ENCODE peak calls at places on chromosomes 3 and 15, in seven cellular contexts. P is T-helper 17 cell; T is CD4-positive, CD25-positive, alpha-beta regulatory T cell; Z is right lobe of liver; J is activated naive CD4-positive, alpha-beta T cell; M is T-helper 2 cell treated with Interferon-gamma antibody and Interleukin-4, amounts not matched to agents 5 μg/mL and 100 μg/mL, for 36 hours; X is pancreas. Y is an unnamed sample.

GRCh38 chr3:38627956-38628355 is 21.5 kb downstream of the SCN5A start:
- DNase-seq in P (no peak), T (no peak), Z (no peak), J (no peak), M (no peak), X (no peak), Y (peak; percentile 26)

GRCh38 chr3:63076357-63076756 is 201.1 kb upstream of the CADPS start:
- DNase-seq in P (no peak), T (no peak), Z (no peak), J (no peak), M (no peak), X (no peak), Y (peak; percentile 13)

GRCh38 chr3:5002174-5002870 is 23.1 kb downstream of the BHLHE40 start:
- DNase-seq in P (peak; percentile 24), T (no peak), Z (no peak), J (no peak), M (peak; percentile 82), X (no peak), Y (no peak)

GRCh38 chr15:78766041-78766440 is 45.2 kb downstream of the ADAMTS7 start:
- DNase-seq in P (no peak), T (no peak), Z (no peak), J (no peak), M (no peak), X (peak; percentile 47), Y (no peak)

GRCh38 chr3:53534996-53535395 is 40.6 kb downstream of the CACNA1D start:
- DNase-seq in P (no peak), T (no peak), Z (no peak), J (no peak), M (no peak), X (no peak), Y (no peak)

GRCh38 chr3:113747719-113748046 is 848 bp downstream of the ATP6V1A start:
- DNase-seq in P (no peak), T (no peak), Z (no peak), J (no peak), M (peak; percentile 71), X (no peak), Y (peak; percentile 46)

GRCh38 chr3:48446425-48447193 is at the start of gene ATRIP:
- DNase-seq in P (peak; percentile 79), T (peak; percentile 84), Z (peak; percentile 92), J (peak; percentile 76), M (peak; percentile 93), X (peak; percentile 96), Y (peak; percentile 86)

GRCh38 chr3:127389913-127390312 is 102.1 kb upstream of the PRR20G start:
- DNase-seq in P (no peak), T (no peak), Z (no peak), J (no peak), M (no peak), X (no peak), Y (no peak)

GRCh38 chr15:56342653-56343052 is 22.6 kb upstream of the TEX9 start:
- DNase-seq in P (no peak), T (no peak), Z (no peak), J (no peak), M (no peak), X (no peak), Y (peak; percentile 81)

GRCh38 chr15:62138124-62138523 is 27.0 kb downstream of the C2CD4B start:
- DNase-seq in P (no peak), T (no peak), Z (no peak), J (no peak), M (no peak), X (no peak), Y (no peak)

GRCh38 chr3:149610351-149611105 is 47.3 kb downstream of the WWTR1 start:
- DNase-seq in P (no peak), T (no peak), Z (no peak), J (no peak), M (no peak), X (no peak), Y (no peak)

GRCh38 chr3:116863842-116864626 is 154.5 kb downstream of the TUSC7 start:
- DNase-seq in P (no peak), T (no peak), Z (no peak), J (no peak), M (no peak), X (no peak), Y (peak; percentile 50)

GRCh38 chr15:45200799-45201556 is 13.2 kb upstream of the SHF start:
- DNase-seq in P (peak; percentile 59), T (no peak), Z (peak; percentile 78), J (peak; percentile 66), M (peak; percentile 81), X (peak; percentile 91), Y (peak; percentile 77)

GRCh38 chr15:99604865-99605264 is 39.1 kb downstream of the MEF2A start:
- DNase-seq in P (no peak), T (no peak), Z (no peak), J (no peak), M (no peak), X (no peak), Y (no peak)

GRCh38 chr3:78994174-78995027 is 773.4 kb downstream of the ROBO1 start:
- DNase-seq in P (no peak), T (no peak), Z (no peak), J (no peak), M (no peak), X (no peak), Y (peak; percentile 39)

GRCh38 chr15:87155771-87156170 is 1076.1 kb downstream of the AGBL1 start:
- DNase-seq in P (no peak), T (no peak), Z (no peak), J (no peak), M (no peak), X (no peak), Y (no peak)

GRCh38 chr15:74651251-74651741 is 35.7 kb downstream of the CLK3 start:
- DNase-seq in P (no peak), T (no peak), Z (no peak), J (no peak), M (no peak), X (no peak), Y (peak; percentile 91)

GRCh38 chr3:172152869-172153268 is 113.5 kb downstream of the FNDC3B start:
- DNase-seq in P (no peak), T (no peak), Z (peak; percentile 18), J (no peak), M (no peak), X (no peak), Y (no peak)

GRCh38 chr3:12862387-12862786 is 21.0 kb upstream of the RPL32 start:
- DNase-seq in P (no peak), T (no peak), Z (no peak), J (no peak), M (no peak), X (no peak), Y (no peak)

GRCh38 chr15:67148196-67148701 is 82.8 kb downstream of the SMAD3 start:
- DNase-seq in P (no peak), T (no peak), Z (no peak), J (no peak), M (no peak), X (no peak), Y (peak; percentile 59)

GRCh38 chr15:64803526-64803925 is 21.9 kb downstream of the PIF1 start:
- DNase-seq in P (no peak), T (no peak), Z (no peak), J (no peak), M (no peak), X (no peak), Y (no peak)

GRCh38 chr15:36434160-36434559 is 145.3 kb upstream of the CDIN1 start:
- DNase-seq in P (no peak), T (no peak), Z (no peak), J (no peak), M (no peak), X (no peak), Y (no peak)

GRCh38 chr3:42692667-42693529 is 7.6 kb downstream of the KLHL40 start:
- DNase-seq in P (no peak), T (no peak), Z (no peak), J (no peak), M (no peak), X (no peak), Y (no peak)

GRCh38 chr3:142288032-142288638 is 62.8 kb upstream of the GK5 start:
- DNase-seq in P (no peak), T (no peak), Z (no peak), J (no peak), M (no peak), X (no peak), Y (no peak)

GRCh38 chr3:53821631-53822068 is 24.6 kb downstream of the CHDH start:
- DNase-seq in P (no peak), T (no peak), Z (no peak), J (no peak), M (no peak), X (peak; percentile 32), Y (no peak)

GRCh38 chr15:100880139-100880896 is 687 bp downstream of the ALDH1A3 start:
- DNase-seq in P (no peak), T (no peak), Z (no peak), J (no peak), M (no peak), X (peak; percentile 55), Y (no peak)

GRCh38 chr15:63048986-63049665 is 6.6 kb downstream of the TPM1 start:
- DNase-seq in P (no peak), T (peak; percentile 36), Z (peak; percentile 66), J (no peak), M (peak; percentile 31), X (peak; percentile 75), Y (peak; percentile 59)

GRCh38 chr3:7573330-7573729 is 712.4 kb downstream of the GRM7 start:
- DNase-seq in P (no peak), T (no peak), Z (no peak), J (no peak), M (no peak), X (no peak), Y (no peak)

GRCh38 chr3:128282392-128283196 is 129.3 kb downstream of the EEFSEC start:
- DNase-seq in P (no peak), T (no peak), Z (peak; percentile 68), J (no peak), M (no peak), X (peak; percentile 77), Y (peak; percentile 41)

GRCh38 chr3:156668073-156668763 is 6.2 kb upstream of the TIPARP start:
- DNase-seq in P (no peak), T (no peak), Z (no peak), J (no peak), M (no peak), X (no peak), Y (peak; percentile 24)

GRCh38 chr3:175702956-175703355 is 843.8 kb downstream of the NAALADL2 start:
- DNase-seq in P (no peak), T (no peak), Z (no peak), J (no peak), M (no peak), X (no peak), Y (no peak)

GRCh38 chr3:183285318-183285717 is 32.3 kb downstream of the B3GNT5 start:
- DNase-seq in P (no peak), T (no peak), Z (no peak), J (no peak), M (no peak), X (no peak), Y (no peak)

GRCh38 chr3:98630416-98630815 is 37.0 kb upstream of the CPOX start:
- DNase-seq in P (no peak), T (no peak), Z (no peak), J (no peak), M (no peak), X (no peak), Y (no peak)

GRCh38 chr15:73075151-73075859 is 23.0 kb downstream of the NEO1 start:
- DNase-seq in P (no peak), T (no peak), Z (no peak), J (no peak), M (no peak), X (no peak), Y (no peak)

GRCh38 chr3:141738636-141739363 is 702 bp downstream of the RNF7 start:
- DNase-seq in P (no peak), T (peak; percentile 46), Z (no peak), J (no peak), M (peak; percentile 28), X (no peak), Y (peak; percentile 64)

GRCh38 chr3:183151716-183152385 is 10.7 kb downstream of the LAMP3 start:
- DNase-seq in P (no peak), T (no peak), Z (no peak), J (no peak), M (no peak), X (no peak), Y (no peak)

GRCh38 chr3:10918011-10918410 is 74.5 kb upstream of the SLC6A1 start:
- DNase-seq in P (no peak), T (no peak), Z (no peak), J (no peak), M (no peak), X (no peak), Y (no peak)